ENCODE peak calls at places on chromosomes 12 and 14, in six cellular contexts. One of them, this sample, is unnamed.

GRCh38 chr12:109695420-109695819 is 18.2 kb upstream of the FAM222A start:
- DNase-seq in neuronal stem cell: no peak
- DNase-seq in A549: no peak
- DNase-seq in endothelial cell of umbilical vein: no peak
- DNase-seq in mesenchymal stem cell: no peak
- DNase-seq in OCI-LY7: no peak
- DNase-seq in this sample: no peak

GRCh38 chr12:110689601-110690430 is 901 bp upstream of the HVCN1 start:
- DNase-seq in endothelial cell of umbilical vein: peak; percentile 43
- DNase-seq in OCI-LY7: peak; percentile 52
- DNase-seq in mesenchymal stem cell: no peak
- DNase-seq in neuronal stem cell: no peak
- DNase-seq in A549: no peak
- DNase-seq in this sample: peak; percentile 42

GRCh38 chr14:75301666-75302325 is 23.2 kb downstream of the FOS start:
- DNase-seq in neuronal stem cell: no peak
- DNase-seq in OCI-LY7: no peak
- DNase-seq in mesenchymal stem cell: peak; percentile 76
- DNase-seq in endothelial cell of umbilical vein: peak; percentile 64
- DNase-seq in A549: peak; percentile 84
- DNase-seq in this sample: no peak

GRCh38 chr14:20415723-20416622 is 2.7 kb upstream of the TEP1 start:
- DNase-seq in mesenchymal stem cell: peak; percentile 68
- DNase-seq in A549: peak; percentile 67
- DNase-seq in endothelial cell of umbilical vein: peak; percentile 75
- DNase-seq in OCI-LY7: peak; percentile 84
- DNase-seq in neuronal stem cell: no peak
- DNase-seq in this sample: peak; percentile 72

GRCh38 chr12:118061011-118061875 is at the start of gene WSB2:
- DNase-seq in endothelial cell of umbilical vein: peak; percentile 64
- DNase-seq in OCI-LY7: peak; percentile 53
- DNase-seq in A549: peak; percentile 49
- DNase-seq in mesenchymal stem cell: peak; percentile 57
- DNase-seq in neuronal stem cell: peak; percentile 35
- DNase-seq in this sample: peak; percentile 73

GRCh38 chr14:23364164-23364571 is 804 bp downstream of the EFS start:
- DNase-seq in OCI-LY7: no peak
- DNase-seq in endothelial cell of umbilical vein: no peak
- DNase-seq in A549: no peak
- DNase-seq in mesenchymal stem cell: peak; percentile 60
- DNase-seq in neuronal stem cell: peak; percentile 21
- DNase-seq in this sample: peak; percentile 71

GRCh38 chr12:89768586-89769482 is 60.2 kb upstream of the ATP2B1 start:
- DNase-seq in A549: peak; percentile 78
- DNase-seq in mesenchymal stem cell: peak; percentile 97
- DNase-seq in OCI-LY7: no peak
- DNase-seq in endothelial cell of umbilical vein: no peak
- DNase-seq in neuronal stem cell: no peak
- DNase-seq in this sample: peak; percentile 98

GRCh38 chr14:93733646-93734045 is 54.6 kb downstream of the PRIMA1 start:
- DNase-seq in OCI-LY7: no peak
- DNase-seq in endothelial cell of umbilical vein: no peak
- DNase-seq in A549: no peak
- DNase-seq in mesenchymal stem cell: no peak
- DNase-seq in neuronal stem cell: no peak
- DNase-seq in this sample: no peak

GRCh38 chr12:108691995-108692808 is 39.1 kb downstream of the CORO1C start:
- DNase-seq in endothelial cell of umbilical vein: peak; percentile 59
- DNase-seq in mesenchymal stem cell: peak; percentile 81
- DNase-seq in A549: peak; percentile 40
- DNase-seq in neuronal stem cell: no peak
- DNase-seq in OCI-LY7: peak; percentile 33
- DNase-seq in this sample: peak; percentile 51

GRCh38 chr14:97709552-97709951 is 912.4 kb downstream of the VRK1 start:
- DNase-seq in endothelial cell of umbilical vein: no peak
- DNase-seq in A549: no peak
- DNase-seq in mesenchymal stem cell: no peak
- DNase-seq in OCI-LY7: no peak
- DNase-seq in neuronal stem cell: no peak
- DNase-seq in this sample: no peak

GRCh38 chr12:22935090-22935489 is 310.1 kb downstream of the ETNK1 start:
- DNase-seq in neuronal stem cell: no peak
- DNase-seq in endothelial cell of umbilical vein: no peak
- DNase-seq in OCI-LY7: no peak
- DNase-seq in mesenchymal stem cell: no peak
- DNase-seq in A549: no peak
- DNase-seq in this sample: peak; percentile 8

GRCh38 chr14:91202234-91202974 is 42.1 kb downstream of the GPR68 start:
- DNase-seq in A549: no peak
- DNase-seq in mesenchymal stem cell: peak; percentile 72
- DNase-seq in neuronal stem cell: peak; percentile 42
- DNase-seq in endothelial cell of umbilical vein: peak; percentile 47
- DNase-seq in OCI-LY7: no peak
- DNase-seq in this sample: peak; percentile 68

GRCh38 chr14:72962829-72963312 is 36.6 kb downstream of the DCAF4 start:
- DNase-seq in OCI-LY7: no peak
- DNase-seq in A549: peak; percentile 81
- DNase-seq in endothelial cell of umbilical vein: peak; percentile 27
- DNase-seq in neuronal stem cell: peak; percentile 11
- DNase-seq in mesenchymal stem cell: peak; percentile 71
- DNase-seq in this sample: peak; percentile 87

GRCh38 chr14:72970058-72970630 is 43.9 kb downstream of the DCAF4 start:
- DNase-seq in OCI-LY7: no peak
- DNase-seq in mesenchymal stem cell: no peak
- DNase-seq in neuronal stem cell: no peak
- DNase-seq in endothelial cell of umbilical vein: no peak
- DNase-seq in A549: no peak
- DNase-seq in this sample: no peak

GRCh38 chr14:72961579-72962335 is 35.5 kb downstream of the DCAF4 start:
- DNase-seq in OCI-LY7: no peak
- DNase-seq in endothelial cell of umbilical vein: no peak
- DNase-seq in A549: peak; percentile 47
- DNase-seq in neuronal stem cell: no peak
- DNase-seq in mesenchymal stem cell: peak; percentile 6
- DNase-seq in this sample: peak; percentile 47

GRCh38 chr14:72966038-72966437 is 39.8 kb downstream of the DCAF4 start:
- DNase-seq in OCI-LY7: no peak
- DNase-seq in endothelial cell of umbilical vein: no peak
- DNase-seq in mesenchymal stem cell: no peak
- DNase-seq in A549: no peak
- DNase-seq in neuronal stem cell: no peak
- DNase-seq in this sample: no peak

DNA sequence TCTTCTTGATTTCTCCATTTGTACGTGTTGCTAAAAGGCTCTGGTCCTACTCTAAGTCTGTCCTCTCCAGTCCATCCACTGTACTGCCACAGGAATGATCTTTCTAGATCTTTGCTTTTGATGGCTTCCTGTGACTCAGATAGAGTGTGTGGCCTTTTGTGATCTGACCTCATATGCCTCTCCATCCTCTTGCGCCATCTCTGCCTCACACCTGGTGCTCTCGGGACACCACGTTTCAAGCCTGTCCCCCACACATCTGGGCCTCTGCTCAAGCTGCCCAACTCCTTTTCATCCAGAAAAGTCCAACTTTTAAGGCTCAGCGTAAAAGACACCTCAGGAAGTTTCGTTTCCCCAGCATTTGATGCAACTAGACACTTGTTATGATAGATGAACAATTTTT is 39.0 kb downstream of the DCAF4 start:
- DNase-seq in OCI-LY7: no peak
- DNase-seq in mesenchymal stem cell: peak; percentile 57
- DNase-seq in A549: peak; percentile 19
- DNase-seq in neuronal stem cell: no peak
- DNase-seq in endothelial cell of umbilical vein: no peak
- DNase-seq in this sample: peak; percentile 54
- H3K4me3 ChIP-seq in OCI-LY7: no peak overlapping the region
- H3K4me3 ChIP-seq in mesenchymal stem cell: no peak overlapping the region
- H3K4me3 ChIP-seq in A549: no peak overlapping the region
- H3K4me3 ChIP-seq in neuronal stem cell: no peak overlapping the region
- H3K4me3 ChIP-seq in endothelial cell of umbilical vein: no peak overlapping the region
- H3K4me3 ChIP-seq in this sample: no peak overlapping the region

GRCh38 chr12:119068129-119068856 is 87.0 kb downstream of the SRRM4 start:
- DNase-seq in endothelial cell of umbilical vein: no peak
- DNase-seq in OCI-LY7: no peak
- DNase-seq in neuronal stem cell: no peak
- DNase-seq in A549: no peak
- DNase-seq in mesenchymal stem cell: no peak
- DNase-seq in this sample: no peak
- H3K4me2 ChIP-seq in endothelial cell of umbilical vein: no peak overlapping the region
- H3K4me2 ChIP-seq in OCI-LY7: no peak overlapping the region
- H3K4me2 ChIP-seq in neuronal stem cell: no peak overlapping the region
- H3K4me2 ChIP-seq in A549: no peak overlapping the region
- H3K4me2 ChIP-seq in mesenchymal stem cell: no peak overlapping the region
- H3K4me2 ChIP-seq in this sample: no peak overlapping the region

GRCh38 chr12:68611094-68611818 is 557 bp downstream of the RAP1B start:
- DNase-seq in neuronal stem cell: peak; percentile 18
- DNase-seq in A549: peak; percentile 52
- DNase-seq in OCI-LY7: peak; percentile 75
- DNase-seq in endothelial cell of umbilical vein: peak; percentile 71
- DNase-seq in mesenchymal stem cell: peak; percentile 57
- DNase-seq in this sample: peak; percentile 84

GRCh38 chr12:68614105-68614679 is 3.5 kb downstream of the RAP1B start:
- DNase-seq in A549: no peak
- DNase-seq in OCI-LY7: no peak
- DNase-seq in endothelial cell of umbilical vein: no peak
- DNase-seq in neuronal stem cell: no peak
- DNase-seq in mesenchymal stem cell: no peak
- DNase-seq in this sample: no peak

GRCh38 chr12:68612245-68612644 is 1.5 kb downstream of the RAP1B start:
- DNase-seq in mesenchymal stem cell: peak; percentile 66
- DNase-seq in OCI-LY7: no peak
- DNase-seq in neuronal stem cell: no peak
- DNase-seq in A549: no peak
- DNase-seq in endothelial cell of umbilical vein: peak; percentile 55
- DNase-seq in this sample: peak; percentile 68

GRCh38 chr12:68613209-68613904 is 2.7 kb downstream of the RAP1B start:
- DNase-seq in A549: no peak
- DNase-seq in OCI-LY7: no peak
- DNase-seq in neuronal stem cell: no peak
- DNase-seq in endothelial cell of umbilical vein: no peak
- DNase-seq in mesenchymal stem cell: no peak
- DNase-seq in this sample: no peak

DNA sequence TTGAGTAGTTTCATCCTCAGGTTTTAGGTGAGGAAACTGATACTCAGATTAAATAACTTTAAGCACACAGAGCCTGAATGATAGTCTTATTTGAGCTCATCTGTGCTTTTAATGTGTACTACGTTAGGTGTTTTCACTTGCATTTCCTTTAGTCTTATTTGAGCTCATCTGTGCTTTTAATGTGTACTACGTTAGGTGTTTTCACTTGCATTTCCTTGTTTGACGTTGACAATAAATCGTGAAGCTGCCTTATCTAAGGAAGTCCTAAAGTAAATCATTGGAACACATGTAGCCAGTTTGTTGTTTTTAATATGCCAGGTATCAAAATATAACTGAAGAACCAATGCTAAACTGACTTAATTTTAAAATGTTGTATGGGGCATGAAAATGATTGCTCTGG is 2.0 kb downstream of the RAP1B start:
- DNase-seq in mesenchymal stem cell: no peak
- DNase-seq in endothelial cell of umbilical vein: peak; percentile 32
- DNase-seq in neuronal stem cell: no peak
- DNase-seq in A549: no peak
- DNase-seq in OCI-LY7: no peak
- DNase-seq in this sample: no peak
- H3K4me3 ChIP-seq in mesenchymal stem cell: peak overlapping the region; percentile 83
- H3K4me3 ChIP-seq in endothelial cell of umbilical vein: peak overlapping the region; percentile 90
- H3K4me3 ChIP-seq in neuronal stem cell: peak overlapping the region; percentile 55
- H3K4me3 ChIP-seq in A549: peak overlapping the region; percentile 93
- H3K4me3 ChIP-seq in OCI-LY7: peak overlapping the region; percentile 95
- H3K4me3 ChIP-seq in this sample: peak overlapping the region; percentile 95

GRCh38 chr14:37035401-37035800 is 137.0 kb downstream of the SLC25A21 start:
- DNase-seq in A549: no peak
- DNase-seq in endothelial cell of umbilical vein: peak; percentile 91
- DNase-seq in mesenchymal stem cell: no peak
- DNase-seq in OCI-LY7: no peak
- DNase-seq in neuronal stem cell: no peak
- DNase-seq in this sample: no peak
- H3K4me2 ChIP-seq in A549: no peak overlapping the region
- H3K4me2 ChIP-seq in endothelial cell of umbilical vein: peak overlapping the region; percentile 86
- H3K4me2 ChIP-seq in mesenchymal stem cell: no peak overlapping the region
- H3K4me2 ChIP-seq in OCI-LY7: no peak overlapping the region
- H3K4me2 ChIP-seq in neuronal stem cell: no peak overlapping the region
- H3K4me2 ChIP-seq in this sample: peak overlapping the region; percentile 53

GRCh38 chr12:88325076-88325827 is 183.1 kb downstream of the TMTC3 start:
- DNase-seq in neuronal stem cell: no peak
- DNase-seq in A549: peak; percentile 65
- DNase-seq in mesenchymal stem cell: peak; percentile 93
- DNase-seq in endothelial cell of umbilical vein: peak; percentile 88
- DNase-seq in OCI-LY7: no peak
- DNase-seq in this sample: peak; percentile 89

GRCh38 chr12:88328056-88328455 is 185.9 kb downstream of the TMTC3 start:
- DNase-seq in OCI-LY7: no peak
- DNase-seq in mesenchymal stem cell: no peak
- DNase-seq in endothelial cell of umbilical vein: no peak
- DNase-seq in A549: no peak
- DNase-seq in neuronal stem cell: no peak
- DNase-seq in this sample: no peak

DNA sequence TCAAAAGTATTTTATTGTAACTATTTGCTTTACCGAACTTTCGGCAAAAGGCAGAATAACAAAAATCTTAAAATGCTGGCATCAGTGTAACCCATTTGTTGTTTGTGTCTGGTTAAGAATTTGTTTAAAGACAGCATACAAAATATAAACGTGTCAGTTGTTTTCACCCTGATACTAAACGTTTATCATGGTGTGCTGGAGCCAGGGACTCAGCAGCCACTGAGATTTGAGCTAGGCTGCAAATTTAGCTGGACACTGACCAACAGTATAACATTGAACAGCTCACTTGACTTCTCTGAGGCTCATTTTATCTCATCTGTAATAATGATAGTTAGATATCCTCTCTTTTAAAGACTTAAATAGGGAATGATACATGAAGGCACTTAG is 183.7 kb downstream of the TMTC3 start:
- DNase-seq in endothelial cell of umbilical vein: no peak
- DNase-seq in A549: no peak
- DNase-seq in mesenchymal stem cell: peak; percentile 69
- DNase-seq in neuronal stem cell: no peak
- DNase-seq in OCI-LY7: no peak
- DNase-seq in this sample: peak; percentile 77
- H3K4me3 ChIP-seq in endothelial cell of umbilical vein: no peak overlapping the region
- H3K4me3 ChIP-seq in A549: no peak overlapping the region
- H3K4me3 ChIP-seq in mesenchymal stem cell: peak overlapping the region; percentile 35
- H3K4me3 ChIP-seq in neuronal stem cell: no peak overlapping the region
- H3K4me3 ChIP-seq in OCI-LY7: no peak overlapping the region
- H3K4me3 ChIP-seq in this sample: peak overlapping the region; percentile 42